ENCODE peak calls at places on chromosome 5, in seven cellular contexts. V, N, R, M, B, Z and L are unnamed samples.

GRCh38 chr5:39169081-39169480 is 50.3 kb downstream of the FYB1 start:
- DNase-seq in N (no peak), V (no peak), R (no peak), M (no peak), B (no peak), Z (no peak), L (no peak)

GRCh38 chr5:16483361-16483760 is 17.8 kb upstream of the ZNF622 start:
- DNase-seq in M (no peak), V (peak; percentile 57), B (no peak), R (no peak), Z (no peak), N (no peak), L (no peak)

GRCh38 chr5:99815-100214 is 7.8 kb downstream of the PLEKHG4B start:
- DNase-seq in M (no peak), B (no peak), Z (no peak), V (no peak), R (no peak), N (no peak), L (no peak)

GRCh38 chr5:172786736-172787462 is 15.9 kb upstream of the DUSP1 start:
- DNase-seq in Z (no peak), M (no peak), R (no peak), V (no peak), B (no peak), N (no peak), L (no peak)

GRCh38 chr5:32581010-32581785 is 4.2 kb upstream of the SUB1 start:
- DNase-seq in N (no peak), Z (no peak), B (no peak), R (no peak), V (no peak), M (no peak), L (no peak)

GRCh38 chr5:56305001-56305400 is 71.9 kb upstream of the ANKRD55 start:
- DNase-seq in V (no peak), M (no peak), B (no peak), N (no peak), R (no peak), Z (no peak), L (no peak)

GRCh38 chr5:170545313-170545712 is 41.5 kb downstream of the KCNIP1 start:
- DNase-seq in B (no peak), R (no peak), M (no peak), N (no peak), Z (no peak), V (no peak), L (no peak)

GRCh38 chr5:72572236-72572765 is 65.1 kb upstream of the ZNF366 start:
- DNase-seq in N (no peak), M (no peak), V (no peak), B (no peak), R (no peak), Z (no peak), L (no peak)

GRCh38 chr5:96677496-96677895 is 15.3 kb downstream of the CAST start:
- DNase-seq in R (no peak), N (no peak), M (no peak), V (no peak), B (no peak), Z (no peak), L (no peak)

GRCh38 chr5:134503088-134503936 is 22.2 kb upstream of the JADE2 start:
- DNase-seq in B (no peak), N (peak; percentile 80), V (no peak), M (peak; percentile 56), R (peak; percentile 99), Z (peak; percentile 80), L (peak; percentile 91)

GRCh38 chr5:97600486-97600885 is 417.4 kb upstream of the RIOK2 start:
- DNase-seq in N (no peak), V (no peak), B (no peak), Z (no peak), M (no peak), R (no peak), L (no peak)

GRCh38 chr5:38148021-38148625 is 110.2 kb upstream of the EGFLAM start:
- DNase-seq in B (no peak), V (no peak), Z (no peak), M (no peak), R (no peak), N (no peak), L (no peak)

GRCh38 chr5:96909435-96909834 is 26.4 kb upstream of the LNPEP start:
- DNase-seq in M (no peak), V (no peak), N (no peak), B (no peak), R (no peak), Z (no peak), L (no peak)

GRCh38 chr5:80031109-80031508 is 4.0 kb upstream of the THBS4 start:
- DNase-seq in B (no peak), V (no peak), R (no peak), M (no peak), N (no peak), Z (no peak), L (no peak)

GRCh38 chr5:63961125-63961597 is 1.1 kb downstream of the HTR1A start:
- DNase-seq in N (no peak), V (no peak), Z (no peak), R (no peak), B (no peak), M (no peak), L (no peak)

GRCh38 chr5:15731686-15732085 is 231.7 kb downstream of the FBXL7 start:
- DNase-seq in B (no peak), M (no peak), V (no peak), N (no peak), R (no peak), Z (no peak), L (no peak)

GRCh38 chr5:167570431-167570830 is 721.0 kb upstream of the WWC1 start:
- DNase-seq in R (no peak), V (no peak), Z (no peak), M (no peak), B (no peak), N (no peak), L (no peak)

GRCh38 chr5:149756354-149756753 is 26.2 kb downstream of the PPARGC1B start:
- DNase-seq in V (no peak), R (no peak), N (no peak), B (no peak), M (no peak), Z (no peak), L (no peak)

GRCh38 chr5:89473196-89473595 is 590.2 kb upstream of the MEF2C start:
- DNase-seq in N (no peak), R (no peak), M (no peak), Z (no peak), V (no peak), B (no peak), L (no peak)

GRCh38 chr5:133687212-133688051 is 75.1 kb upstream of the FSTL4 start:
- DNase-seq in V (no peak), M (no peak), N (no peak), B (no peak), Z (no peak), R (no peak), L (no peak)

GRCh38 chr5:17443333-17444125 is 54.5 kb upstream of the TAF11L2 start:
- DNase-seq in N (no peak), M (no peak), B (no peak), Z (no peak), R (no peak), V (no peak), L (no peak)

GRCh38 chr5:54872810-54873209 is 112.6 kb downstream of the ESM1 start:
- DNase-seq in Z (no peak), B (no peak), N (no peak), M (no peak), V (no peak), R (no peak), L (no peak)

GRCh38 chr5:156479864-156480263 is 152.9 kb downstream of the SGCD start:
- DNase-seq in R (no peak), M (no peak), V (no peak), B (peak; percentile 8), N (no peak), Z (peak; percentile 21), L (no peak)

GRCh38 chr5:116554764-116555163 is 19.9 kb downstream of the SEMA6A start:
- DNase-seq in N (no peak), V (no peak), M (no peak), R (no peak), Z (no peak), B (no peak), L (no peak)

GRCh38 chr5:144522698-144523097 is 352.0 kb downstream of the KCTD16 start:
- DNase-seq in Z (no peak), B (no peak), R (no peak), N (no peak), M (no peak), V (no peak), L (no peak)

GRCh38 chr5:443239-444151 is 519 bp downstream of the EXOC3 start:
- DNase-seq in N (peak; percentile 44), Z (peak; percentile 18), R (no peak), B (peak; percentile 52), M (peak; percentile 32), V (no peak), L (peak; percentile 59)

GRCh38 chr5:1489754-1490153 is 34.0 kb downstream of the LPCAT1 start:
- DNase-seq in M (no peak), Z (no peak), V (no peak), R (no peak), N (no peak), B (no peak), L (no peak)
- H3K4me3 ChIP-seq in M (no peak overlapping the region), Z (no peak overlapping the region), V (no peak overlapping the region), R (no peak overlapping the region), N (no peak overlapping the region), B (no peak overlapping the region), L (no peak overlapping the region)

GRCh38 chr5:35230043-35230611 is at the start of gene PRLR:
- DNase-seq in V (no peak), B (no peak), Z (peak; percentile 50), R (no peak), M (no peak), N (no peak), L (no peak)

GRCh38 chr5:35233121-35233520 is 2.8 kb upstream of the PRLR start:
- DNase-seq in N (no peak), Z (no peak), R (no peak), M (no peak), B (no peak), V (no peak), L (no peak)

GRCh38 chr5:35232124-35232523 is 1.8 kb upstream of the PRLR start:
- DNase-seq in Z (no peak), M (no peak), R (no peak), V (no peak), B (no peak), N (no peak), L (no peak)

GRCh38 chr5:35228304-35228703 is 2.0 kb downstream of the PRLR start:
- DNase-seq in M (no peak), R (no peak), V (no peak), Z (no peak), N (no peak), B (no peak), L (no peak)

GRCh38 chr5:35229076-35230042 is 928 bp downstream of the PRLR start:
- DNase-seq in B (no peak), M (no peak), R (no peak), V (no peak), Z (no peak), N (no peak), L (no peak)
- TF ChIP-seq CTCF in B (no peak), M (no peak), R (peak; percentile 46), V (peak; percentile 56), Z (no peak), N (peak; percentile 14), L (no peak)

GRCh38 chr5:126509339-126509738 is 85.7 kb downstream of the ALDH7A1 start:
- DNase-seq in Z (no peak), N (no peak), B (no peak), V (no peak), M (no peak), R (no peak), L (no peak)
- H3K4me3 ChIP-seq in Z (no peak overlapping the region), N (no peak overlapping the region), B (no peak overlapping the region), V (no peak overlapping the region), M (no peak overlapping the region), R (no peak overlapping the region), L (no peak overlapping the region)

GRCh38 chr5:147453901-147454814 is 55.7 kb downstream of the DPYSL3 start:
- DNase-seq in M (peak; percentile 69), B (peak; percentile 77), Z (peak; percentile 84), R (peak; percentile 44), N (peak; percentile 76), V (no peak), L (peak; percentile 91)
- TF ChIP-seq CTCF in M (peak; percentile 78), B (peak; percentile 87), Z (peak; percentile 90), R (peak; percentile 93), N (peak; percentile 81), V (peak; percentile 78), L (peak; percentile 93)